ENCODE peak calls at places on chromosomes 3 and 15, in four cellular contexts. J is H1, K is retinal pigment epithelial cell, B is hepatocyte. G is an unnamed sample.

GRCh38 chr3:46868301-46868700 is 5.1 kb upstream of the MYL3 start:
- DNase-seq in K (no peak), B (no peak), J (no peak), G (no peak)

GRCh38 chr3:21587894-21588293 is 163.1 kb downstream of the ZNF385D start:
- DNase-seq in J (no peak), B (no peak), K (no peak), G (no peak)

GRCh38 chr3:55488398-55489055 is 1.4 kb upstream of the WNT5A start:
- DNase-seq in B (peak; percentile 91), J (peak; percentile 82), K (no peak), G (no peak)

GRCh38 chr15:29143909-29144308 is 125.7 kb downstream of the NSMCE3 start:
- DNase-seq in J (no peak), B (no peak), K (no peak), G (peak; percentile 91)

GRCh38 chr15:67836477-67836876 is 3.4 kb downstream of the RNU6-1 start:
- DNase-seq in J (peak; percentile 77), K (no peak), B (peak; percentile 74), G (no peak)

GRCh38 chr15:43517354-43518072 is at the start of gene MAP1A:
- DNase-seq in J (peak; percentile 63), K (no peak), B (peak; percentile 76), G (no peak)

GRCh38 chr3:149340310-149340933 is 7.0 kb upstream of the TM4SF18 start:
- DNase-seq in B (no peak), K (no peak), J (no peak), G (no peak)

GRCh38 chr15:62957130-62957529 is 85.4 kb upstream of the TPM1 start:
- DNase-seq in K (no peak), B (no peak), J (no peak), G (peak; percentile 75)

GRCh38 chr15:34436126-34436955 is 1.3 kb downstream of the GOLGA8A start:
- DNase-seq in J (peak; percentile 76), K (no peak), B (no peak), G (no peak)
- H3K4me3 ChIP-seq in J (peak overlapping the region; percentile 37), K (peak overlapping the region; percentile 71), B (peak overlapping the region; percentile 92), G (peak overlapping the region; percentile 56)

GRCh38 chr3:57004154-57004730 is 56.2 kb upstream of the SPATA12 start:
- DNase-seq in B (no peak), J (no peak), K (no peak), G (no peak)

GRCh38 chr3:57007513-57008415 is 52.7 kb upstream of the SPATA12 start:
- DNase-seq in K (peak; percentile 80), B (peak; percentile 82), J (no peak), G (no peak)

GRCh38 chr3:57006048-57006709 is 54.3 kb upstream of the SPATA12 start:
- DNase-seq in K (no peak), B (no peak), J (no peak), G (no peak)

GRCh38 chr3:57009367-57009766 is 51.1 kb upstream of the SPATA12 start:
- DNase-seq in J (no peak), K (no peak), B (no peak), G (no peak)

DNA sequence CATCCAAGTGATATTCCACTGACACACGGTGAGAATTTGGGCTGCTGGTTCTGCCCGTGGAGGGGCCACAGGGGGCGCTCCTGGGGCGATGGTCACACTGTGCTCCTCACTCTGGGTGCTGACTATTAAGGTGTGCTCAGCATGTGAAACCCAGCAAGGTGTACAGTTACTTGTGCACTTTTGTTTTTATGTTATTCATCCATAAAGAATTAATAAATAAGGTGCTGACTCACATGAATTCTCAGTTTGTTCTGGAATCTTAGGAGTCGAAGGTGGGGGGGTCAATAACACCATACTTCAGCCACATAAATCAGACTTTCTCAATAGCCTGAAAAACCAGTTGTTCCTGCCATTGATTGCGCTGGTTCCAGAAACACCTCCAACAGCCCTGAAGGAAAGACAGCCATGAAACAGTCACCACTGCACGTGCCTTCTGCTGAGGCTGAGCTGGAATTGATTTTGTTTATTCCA is 53.5 kb upstream of the SPATA12 start:
- DNase-seq in B (peak; percentile 45), K (no peak), J (peak; percentile 72), G (no peak)
- TF ChIP-seq CTCF in B (no peak), K (peak; percentile 57), J (peak; percentile 62), G (peak; percentile 66)

GRCh38 chr3:28980631-28981030 is 300.2 kb upstream of the RBMS3 start:
- DNase-seq in J (no peak), B (no peak), K (no peak), G (no peak)
- H3K4me3 ChIP-seq in J (no peak overlapping the region), B (no peak overlapping the region), K (no peak overlapping the region), G (no peak overlapping the region)

GRCh38 chr3:112814256-112814655 is 32.4 kb downstream of the CD200R1L start:
- DNase-seq in K (peak; percentile 43), B (peak; percentile 58), J (no peak), G (peak; percentile 33)
- TF ChIP-seq CTCF in K (peak; percentile 65), B (peak; percentile 68), J (peak; percentile 30), G (peak; percentile 63)

GRCh38 chr15:100373037-100373896 is 31.5 kb upstream of the ADAMTS17 start:
- DNase-seq in J (peak; percentile 58), B (peak; percentile 6), K (no peak), G (no peak)
- H3K4me3 ChIP-seq in J (peak overlapping the region; percentile 74), B (peak overlapping the region; percentile 49), K (no peak overlapping the region), G (peak overlapping the region; percentile 45)

GRCh38 chr3:37741644-37742043 is 120.0 kb upstream of the CTDSPL start:
- DNase-seq in B (peak; percentile 43), K (no peak), J (no peak), G (no peak)
- TF ChIP-seq CTCF in B (peak; percentile 32), K (peak; percentile 57), J (no peak), G (peak; percentile 67)

G was measured in epithelial cell of proximal tubule.